ENCODE peak calls at places on chromosomes 16 and 17, in seven cellular contexts. One of them, this sample, is unnamed.

GRCh38 chr17:46157443-46158107 is 35.7 kb downstream of the KANSL1 start:
- DNase-seq in H1: no peak
- DNase-seq in neuronal stem cell: no peak
- DNase-seq in GM23248: peak; percentile 79
- DNase-seq in suprapubic skin: no peak
- DNase-seq in fibroblast of lung: peak; percentile 75
- DNase-seq in ascending aorta: no peak
- DNase-seq in this sample: no peak

GRCh38 chr17:72404872-72405271 is 284.1 kb downstream of the SOX9 start:
- DNase-seq in H1: no peak
- DNase-seq in neuronal stem cell: no peak
- DNase-seq in GM23248: peak; percentile 83
- DNase-seq in suprapubic skin: no peak
- DNase-seq in fibroblast of lung: peak; percentile 87
- DNase-seq in ascending aorta: no peak
- DNase-seq in this sample: no peak

GRCh38 chr16:15490123-15490711 is 55.8 kb downstream of the BMERB1 start:
- DNase-seq in H1: no peak
- DNase-seq in neuronal stem cell: no peak
- DNase-seq in GM23248: no peak
- DNase-seq in suprapubic skin: peak; percentile 29
- DNase-seq in fibroblast of lung: no peak
- DNase-seq in ascending aorta: no peak
- DNase-seq in this sample: no peak

GRCh38 chr16:28277537-28278388 is 14.6 kb upstream of the SBK1 start:
- DNase-seq in H1: peak; percentile 73
- DNase-seq in neuronal stem cell: peak; percentile 85
- DNase-seq in GM23248: peak; percentile 85
- DNase-seq in suprapubic skin: peak; percentile 92
- DNase-seq in fibroblast of lung: peak; percentile 62
- DNase-seq in ascending aorta: peak; percentile 24
- DNase-seq in this sample: peak; percentile 84

GRCh38 chr17:74737299-74738050 is 419 bp downstream of the RAB37 start:
- DNase-seq in H1: no peak
- DNase-seq in neuronal stem cell: no peak
- DNase-seq in GM23248: peak; percentile 47
- DNase-seq in suprapubic skin: no peak
- DNase-seq in fibroblast of lung: peak; percentile 11
- DNase-seq in ascending aorta: no peak
- DNase-seq in this sample: no peak

GRCh38 chr16:80909720-80910119 is 97.0 kb downstream of the CMC2 start:
- DNase-seq in H1: no peak
- DNase-seq in neuronal stem cell: no peak
- DNase-seq in GM23248: no peak
- DNase-seq in suprapubic skin: no peak
- DNase-seq in fibroblast of lung: no peak
- DNase-seq in ascending aorta: no peak
- DNase-seq in this sample: no peak

GRCh38 chr17:44354582-44355309 is 8.9 kb downstream of the FAM171A2 start:
- DNase-seq in H1: no peak
- DNase-seq in neuronal stem cell: peak; percentile 72
- DNase-seq in GM23248: peak; percentile 53
- DNase-seq in suprapubic skin: peak; percentile 76
- DNase-seq in fibroblast of lung: no peak
- DNase-seq in ascending aorta: no peak
- DNase-seq in this sample: peak; percentile 60

GRCh38 chr16:89895482-89896250 is 22.3 kb downstream of the TCF25 start:
- DNase-seq in H1: no peak
- DNase-seq in neuronal stem cell: no peak
- DNase-seq in GM23248: no peak
- DNase-seq in suprapubic skin: no peak
- DNase-seq in fibroblast of lung: no peak
- DNase-seq in ascending aorta: no peak
- DNase-seq in this sample: no peak

GRCh38 chr17:83186751-83187421 is 107.5 kb downstream of the METRNL start:
- DNase-seq in H1: no peak
- DNase-seq in neuronal stem cell: no peak
- DNase-seq in GM23248: no peak
- DNase-seq in suprapubic skin: no peak
- DNase-seq in fibroblast of lung: no peak
- DNase-seq in ascending aorta: peak; percentile 4
- DNase-seq in this sample: no peak

GRCh38 chr16:84724619-84725307 is 25.0 kb downstream of the USP10 start:
- DNase-seq in H1: no peak
- DNase-seq in neuronal stem cell: no peak
- DNase-seq in GM23248: peak; percentile 46
- DNase-seq in suprapubic skin: no peak
- DNase-seq in fibroblast of lung: peak; percentile 56
- DNase-seq in ascending aorta: no peak
- DNase-seq in this sample: no peak

GRCh38 chr17:81630274-81630673 is 6.6 kb downstream of the NPLOC4 start:
- DNase-seq in H1: no peak
- DNase-seq in neuronal stem cell: no peak
- DNase-seq in GM23248: no peak
- DNase-seq in suprapubic skin: no peak
- DNase-seq in fibroblast of lung: no peak
- DNase-seq in ascending aorta: no peak
- DNase-seq in this sample: no peak

GRCh38 chr17:4900231-4901107 is 1.1 kb downstream of the C17orf107 start:
- DNase-seq in H1: no peak
- DNase-seq in neuronal stem cell: no peak
- DNase-seq in GM23248: no peak
- DNase-seq in suprapubic skin: no peak
- DNase-seq in fibroblast of lung: peak; percentile 21
- DNase-seq in ascending aorta: no peak
- DNase-seq in this sample: no peak

GRCh38 chr17:1398028-1398427 is 2.0 kb downstream of the YWHAE start:
- DNase-seq in H1: no peak
- DNase-seq in neuronal stem cell: no peak
- DNase-seq in GM23248: peak; percentile 55
- DNase-seq in suprapubic skin: no peak
- DNase-seq in fibroblast of lung: no peak
- DNase-seq in ascending aorta: no peak
- DNase-seq in this sample: no peak

GRCh38 chr17:54968259-54968953 is at the start of the genes COX11 and STXBP4:
- DNase-seq in H1: peak; percentile 96
- DNase-seq in neuronal stem cell: peak; percentile 96
- DNase-seq in GM23248: peak; percentile 97
- DNase-seq in suprapubic skin: peak; percentile 95
- DNase-seq in fibroblast of lung: peak; percentile 96
- DNase-seq in ascending aorta: peak; percentile 90
- DNase-seq in this sample: peak; percentile 94

GRCh38 chr17:19753049-19753444 is 4.9 kb upstream of the ALDH3A1 start:
- DNase-seq in H1: no peak
- DNase-seq in neuronal stem cell: no peak
- DNase-seq in GM23248: peak; percentile 98
- DNase-seq in suprapubic skin: no peak
- DNase-seq in fibroblast of lung: peak; percentile 87
- DNase-seq in ascending aorta: peak; percentile 78
- DNase-seq in this sample: peak; percentile 55

GRCh38 chr16:68064791-68065365 is 20.3 kb upstream of the NFATC3 start:
- DNase-seq in H1: no peak
- DNase-seq in neuronal stem cell: no peak
- DNase-seq in GM23248: peak; percentile 80
- DNase-seq in suprapubic skin: peak; percentile 86
- DNase-seq in fibroblast of lung: peak; percentile 91
- DNase-seq in ascending aorta: no peak
- DNase-seq in this sample: peak; percentile 63

GRCh38 chr16:85428168-85428898 is 184.8 kb upstream of the GSE1 start:
- DNase-seq in H1: no peak
- DNase-seq in neuronal stem cell: no peak
- DNase-seq in GM23248: peak; percentile 46
- DNase-seq in suprapubic skin: no peak
- DNase-seq in fibroblast of lung: no peak
- DNase-seq in ascending aorta: no peak
- DNase-seq in this sample: peak; percentile 35

GRCh38 chr17:50856431-50856830 is 9.7 kb downstream of the TOB1 start:
- DNase-seq in H1: no peak
- DNase-seq in neuronal stem cell: no peak
- DNase-seq in GM23248: no peak
- DNase-seq in suprapubic skin: no peak
- DNase-seq in fibroblast of lung: no peak
- DNase-seq in ascending aorta: no peak
- DNase-seq in this sample: no peak

GRCh38 chr17:81412490-81413093 is 17.3 kb downstream of the BAHCC1 start:
- DNase-seq in H1: no peak
- DNase-seq in neuronal stem cell: no peak
- DNase-seq in GM23248: no peak
- DNase-seq in suprapubic skin: no peak
- DNase-seq in fibroblast of lung: peak; percentile 52
- DNase-seq in ascending aorta: no peak
- DNase-seq in this sample: peak; percentile 63

GRCh38 chr17:4739122-4740024 is at the start of the genes CXCL16 and ZMYND15:
- DNase-seq in H1: no peak
- DNase-seq in neuronal stem cell: no peak
- DNase-seq in GM23248: peak; percentile 74
- DNase-seq in suprapubic skin: no peak
- DNase-seq in fibroblast of lung: peak; percentile 44
- DNase-seq in ascending aorta: no peak
- DNase-seq in this sample: peak; percentile 52

GRCh38 chr16:19147627-19148026 is 20.4 kb upstream of the SYT17 start:
- DNase-seq in H1: no peak
- DNase-seq in neuronal stem cell: no peak
- DNase-seq in GM23248: no peak
- DNase-seq in suprapubic skin: no peak
- DNase-seq in fibroblast of lung: no peak
- DNase-seq in ascending aorta: no peak
- DNase-seq in this sample: no peak

GRCh38 chr17:21039839-21040575 is 2.8 kb downstream of the USP22 start:
- DNase-seq in H1: no peak
- DNase-seq in neuronal stem cell: no peak
- DNase-seq in GM23248: peak; percentile 74
- DNase-seq in suprapubic skin: no peak
- DNase-seq in fibroblast of lung: peak; percentile 60
- DNase-seq in ascending aorta: no peak
- DNase-seq in this sample: no peak

GRCh38 chr17:28366605-28367004 is 1.6 kb upstream of the SEBOX start:
- DNase-seq in H1: no peak
- DNase-seq in neuronal stem cell: no peak
- DNase-seq in GM23248: no peak
- DNase-seq in suprapubic skin: no peak
- DNase-seq in fibroblast of lung: no peak
- DNase-seq in ascending aorta: no peak
- DNase-seq in this sample: no peak

GRCh38 chr17:49278076-49278475 is 47.5 kb upstream of the PHOSPHO1 start:
- DNase-seq in H1: no peak
- DNase-seq in neuronal stem cell: no peak
- DNase-seq in GM23248: no peak
- DNase-seq in suprapubic skin: peak; percentile 69
- DNase-seq in fibroblast of lung: no peak
- DNase-seq in ascending aorta: no peak
- DNase-seq in this sample: no peak
- H3K27ac ChIP-seq in H1: no peak overlapping the region
- H3K27ac ChIP-seq in neuronal stem cell: no peak overlapping the region
- H3K27ac ChIP-seq in GM23248: no peak overlapping the region
- H3K27ac ChIP-seq in suprapubic skin: no peak overlapping the region
- H3K27ac ChIP-seq in fibroblast of lung: no peak overlapping the region
- H3K27ac ChIP-seq in ascending aorta: no peak overlapping the region
- H3K27ac ChIP-seq in this sample: no peak overlapping the region

DNA sequence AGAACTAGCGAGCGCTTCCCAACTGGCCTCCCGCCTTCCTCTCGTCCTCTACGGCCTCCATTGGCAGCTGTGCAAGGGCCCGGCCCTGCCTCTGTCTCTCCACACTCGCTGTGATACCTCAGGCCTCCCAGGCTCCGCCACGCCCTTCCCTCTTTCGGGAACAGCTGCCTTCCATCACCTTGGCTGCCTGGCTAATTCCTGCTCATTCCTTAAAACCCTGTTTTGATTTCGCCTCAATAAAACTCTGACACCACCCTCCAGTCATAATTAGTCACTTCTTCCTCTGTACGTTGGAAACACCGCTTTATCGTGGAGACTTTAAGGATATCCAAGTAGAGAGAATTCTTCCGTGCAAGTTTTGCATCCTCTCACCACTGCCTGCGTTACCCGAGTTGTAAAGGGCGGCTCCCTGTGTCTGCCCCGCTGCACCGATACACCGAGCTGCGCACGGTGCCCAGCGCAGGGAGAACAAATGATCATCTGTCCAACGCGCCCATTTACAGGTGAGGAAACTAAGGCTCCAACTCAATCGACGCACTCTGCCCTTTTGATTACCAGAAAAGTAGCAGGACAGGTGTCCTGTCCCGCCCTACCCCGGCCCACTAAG is 139.6 kb downstream of the SEC14L1 start:
- DNase-seq in H1: no peak
- DNase-seq in neuronal stem cell: no peak
- DNase-seq in GM23248: peak; percentile 89
- DNase-seq in suprapubic skin: no peak
- DNase-seq in fibroblast of lung: peak; percentile 88
- DNase-seq in ascending aorta: no peak
- DNase-seq in this sample: peak; percentile 20
- H3K4me3 ChIP-seq in H1: peak overlapping the region; percentile 45
- H3K4me3 ChIP-seq in neuronal stem cell: peak overlapping the region; percentile 32
- H3K4me3 ChIP-seq in GM23248: peak overlapping the region; percentile 65
- H3K4me3 ChIP-seq in suprapubic skin: peak overlapping the region; percentile 58
- H3K4me3 ChIP-seq in fibroblast of lung: peak overlapping the region; percentile 51
- H3K4me3 ChIP-seq in ascending aorta: peak overlapping the region; percentile 68
- H3K4me3 ChIP-seq in this sample: peak overlapping the region; percentile 66

DNA sequence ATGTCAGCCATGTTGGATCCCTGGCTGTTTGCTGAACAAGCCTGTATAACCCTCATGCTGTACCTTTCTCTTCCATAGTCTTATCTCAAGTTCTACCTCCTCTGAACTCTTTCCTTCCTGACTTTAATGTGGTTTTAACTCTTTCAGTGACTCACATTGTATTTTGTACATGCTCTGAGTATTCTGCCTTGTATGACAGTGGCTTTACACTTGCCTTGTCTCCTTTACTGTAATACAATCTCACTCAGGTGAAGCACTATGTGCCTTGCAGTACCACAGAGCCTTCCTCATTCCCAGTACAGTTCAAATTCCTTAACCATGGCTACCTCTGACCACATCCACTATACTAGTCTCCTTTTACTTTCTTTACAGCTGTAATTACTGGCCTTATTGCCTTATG is 14.1 kb downstream of the PSMD11 start:
- DNase-seq in H1: no peak
- DNase-seq in neuronal stem cell: no peak
- DNase-seq in GM23248: no peak
- DNase-seq in suprapubic skin: no peak
- DNase-seq in fibroblast of lung: no peak
- DNase-seq in ascending aorta: no peak
- DNase-seq in this sample: no peak
- H3K27ac ChIP-seq in H1: no peak overlapping the region
- H3K27ac ChIP-seq in neuronal stem cell: no peak overlapping the region
- H3K27ac ChIP-seq in GM23248: no peak overlapping the region
- H3K27ac ChIP-seq in suprapubic skin: no peak overlapping the region
- H3K27ac ChIP-seq in fibroblast of lung: no peak overlapping the region
- H3K27ac ChIP-seq in ascending aorta: no peak overlapping the region
- H3K27ac ChIP-seq in this sample: no peak overlapping the region

GRCh38 chr16:72188512-72188911 is 16.6 kb upstream of the PMFBP1 start:
- DNase-seq in H1: no peak
- DNase-seq in neuronal stem cell: no peak
- DNase-seq in GM23248: no peak
- DNase-seq in suprapubic skin: no peak
- DNase-seq in fibroblast of lung: no peak
- DNase-seq in ascending aorta: no peak
- DNase-seq in this sample: no peak

GRCh38 chr16:72191551-72191950 is 19.6 kb upstream of the PMFBP1 start:
- DNase-seq in H1: no peak
- DNase-seq in neuronal stem cell: no peak
- DNase-seq in GM23248: peak; percentile 19
- DNase-seq in suprapubic skin: no peak
- DNase-seq in fibroblast of lung: no peak
- DNase-seq in ascending aorta: no peak
- DNase-seq in this sample: no peak

GRCh38 chr16:72195609-72196008 is 23.7 kb upstream of the PMFBP1 start:
- DNase-seq in H1: peak; percentile 7
- DNase-seq in neuronal stem cell: peak; percentile 20
- DNase-seq in GM23248: no peak
- DNase-seq in suprapubic skin: no peak
- DNase-seq in fibroblast of lung: no peak
- DNase-seq in ascending aorta: no peak
- DNase-seq in this sample: no peak

GRCh38 chr16:72189865-72190371 is 18.0 kb upstream of the PMFBP1 start:
- DNase-seq in H1: no peak
- DNase-seq in neuronal stem cell: no peak
- DNase-seq in GM23248: peak; percentile 65
- DNase-seq in suprapubic skin: no peak
- DNase-seq in fibroblast of lung: peak; percentile 75
- DNase-seq in ascending aorta: no peak
- DNase-seq in this sample: no peak
- H3K4me3 ChIP-seq in H1: no peak overlapping the region
- H3K4me3 ChIP-seq in neuronal stem cell: no peak overlapping the region
- H3K4me3 ChIP-seq in GM23248: no peak overlapping the region
- H3K4me3 ChIP-seq in suprapubic skin: no peak overlapping the region
- H3K4me3 ChIP-seq in fibroblast of lung: no peak overlapping the region
- H3K4me3 ChIP-seq in ascending aorta: no peak overlapping the region
- H3K4me3 ChIP-seq in this sample: no peak overlapping the region

This sample was measured in left ventricle myocardium inferior.